ENCODE peak calls at places on chromosomes 11 and 22, in nine cellular contexts. One of them, this sample, is unnamed.
A peak's percentile ranks its signal among the peaks of the same experiment; 100 is the strongest.

GRCh38 chr22:43402128-43402527 is 9.7 kb upstream of the MPPED1 start:
- DNase-seq in IMR-90: no peak
- DNase-seq in psoas muscle: no peak
- DNase-seq in thoracic aorta: no peak
- DNase-seq in MM.1S: no peak
- DNase-seq in Peyer's patch: no peak
- DNase-seq in heart right ventricle: no peak
- DNase-seq in cardiac muscle cell: no peak
- DNase-seq in adrenal gland: no peak
- DNase-seq in this sample: no peak

GRCh38 chr22:43782448-43782847 is 29.7 kb downstream of the EFCAB6 start:
- DNase-seq in IMR-90: peak; percentile 40
- DNase-seq in psoas muscle: no peak
- DNase-seq in thoracic aorta: no peak
- DNase-seq in MM.1S: no peak
- DNase-seq in Peyer's patch: no peak
- DNase-seq in heart right ventricle: no peak
- DNase-seq in cardiac muscle cell: no peak
- DNase-seq in adrenal gland: no peak
- DNase-seq in this sample: no peak

GRCh38 chr11:68039526-68040086 is 781 bp downstream of the TCIRG1 start:
- DNase-seq in IMR-90: no peak
- DNase-seq in psoas muscle: peak; percentile 24
- DNase-seq in thoracic aorta: no peak
- DNase-seq in MM.1S: peak; percentile 16
- DNase-seq in Peyer's patch: no peak
- DNase-seq in heart right ventricle: no peak
- DNase-seq in cardiac muscle cell: no peak
- DNase-seq in adrenal gland: peak; percentile 50
- DNase-seq in this sample: no peak

GRCh38 chr11:104570088-104570701 is 328.1 kb downstream of the CASP12 start:
- DNase-seq in IMR-90: no peak
- DNase-seq in psoas muscle: no peak
- DNase-seq in thoracic aorta: no peak
- DNase-seq in MM.1S: no peak
- DNase-seq in Peyer's patch: no peak
- DNase-seq in heart right ventricle: no peak
- DNase-seq in cardiac muscle cell: no peak
- DNase-seq in adrenal gland: no peak
- DNase-seq in this sample: no peak

GRCh38 chr11:17014774-17015638 is 792 bp upstream of the PLEKHA7 start:
- DNase-seq in IMR-90: no peak
- DNase-seq in psoas muscle: no peak
- DNase-seq in thoracic aorta: no peak
- DNase-seq in MM.1S: peak; percentile 71
- DNase-seq in Peyer's patch: peak; percentile 68
- DNase-seq in heart right ventricle: no peak
- DNase-seq in cardiac muscle cell: peak; percentile 56
- DNase-seq in adrenal gland: no peak
- DNase-seq in this sample: no peak

GRCh38 chr11:61149624-61150615 is 11.3 kb downstream of the VPS37C start:
- DNase-seq in IMR-90: peak; percentile 63
- DNase-seq in psoas muscle: no peak
- DNase-seq in thoracic aorta: no peak
- DNase-seq in MM.1S: no peak
- DNase-seq in Peyer's patch: peak; percentile 47
- DNase-seq in heart right ventricle: no peak
- DNase-seq in cardiac muscle cell: no peak
- DNase-seq in adrenal gland: no peak
- DNase-seq in this sample: no peak

GRCh38 chr22:17980013-17980510 is 44.3 kb downstream of the MICAL3 start:
- DNase-seq in IMR-90: no peak
- DNase-seq in psoas muscle: no peak
- DNase-seq in thoracic aorta: no peak
- DNase-seq in MM.1S: no peak
- DNase-seq in Peyer's patch: no peak
- DNase-seq in heart right ventricle: no peak
- DNase-seq in cardiac muscle cell: no peak
- DNase-seq in adrenal gland: no peak
- DNase-seq in this sample: no peak

GRCh38 chr11:102915044-102915375 is 40.2 kb upstream of the MMP12 start:
- DNase-seq in IMR-90: no peak
- DNase-seq in psoas muscle: no peak
- DNase-seq in thoracic aorta: no peak
- DNase-seq in MM.1S: no peak
- DNase-seq in Peyer's patch: no peak
- DNase-seq in heart right ventricle: no peak
- DNase-seq in cardiac muscle cell: no peak
- DNase-seq in adrenal gland: no peak
- DNase-seq in this sample: no peak

GRCh38 chr11:65856689-65857499 is 1.1 kb downstream of the CFL1 start:
- DNase-seq in IMR-90: peak; percentile 52
- DNase-seq in psoas muscle: peak; percentile 82
- DNase-seq in thoracic aorta: no peak
- DNase-seq in MM.1S: peak; percentile 63
- DNase-seq in Peyer's patch: peak; percentile 90
- DNase-seq in heart right ventricle: peak; percentile 87
- DNase-seq in cardiac muscle cell: peak; percentile 78
- DNase-seq in adrenal gland: peak; percentile 86
- DNase-seq in this sample: peak; percentile 86
- H3K4me1 ChIP-seq in IMR-90: peaks cover 11% of the 10 kb centered on the region
- H3K4me1 ChIP-seq in psoas muscle: peaks cover 17% of the 10 kb centered on the region
- H3K4me1 ChIP-seq in thoracic aorta: peaks cover 22% of the 10 kb centered on the region
- H3K4me1 ChIP-seq in MM.1S: peaks cover 13% of the 10 kb centered on the region
- H3K4me1 ChIP-seq in Peyer's patch: peaks cover 13% of the 10 kb centered on the region
- H3K4me1 ChIP-seq in heart right ventricle: peaks cover 50% of the 10 kb centered on the region
- H3K4me1 ChIP-seq in cardiac muscle cell: peaks cover 7% of the 10 kb centered on the region
- H3K4me1 ChIP-seq in adrenal gland: peaks cover 21% of the 10 kb centered on the region
- H3K4me1 ChIP-seq in this sample: peaks cover 74% of the 10 kb centered on the region

DNA sequence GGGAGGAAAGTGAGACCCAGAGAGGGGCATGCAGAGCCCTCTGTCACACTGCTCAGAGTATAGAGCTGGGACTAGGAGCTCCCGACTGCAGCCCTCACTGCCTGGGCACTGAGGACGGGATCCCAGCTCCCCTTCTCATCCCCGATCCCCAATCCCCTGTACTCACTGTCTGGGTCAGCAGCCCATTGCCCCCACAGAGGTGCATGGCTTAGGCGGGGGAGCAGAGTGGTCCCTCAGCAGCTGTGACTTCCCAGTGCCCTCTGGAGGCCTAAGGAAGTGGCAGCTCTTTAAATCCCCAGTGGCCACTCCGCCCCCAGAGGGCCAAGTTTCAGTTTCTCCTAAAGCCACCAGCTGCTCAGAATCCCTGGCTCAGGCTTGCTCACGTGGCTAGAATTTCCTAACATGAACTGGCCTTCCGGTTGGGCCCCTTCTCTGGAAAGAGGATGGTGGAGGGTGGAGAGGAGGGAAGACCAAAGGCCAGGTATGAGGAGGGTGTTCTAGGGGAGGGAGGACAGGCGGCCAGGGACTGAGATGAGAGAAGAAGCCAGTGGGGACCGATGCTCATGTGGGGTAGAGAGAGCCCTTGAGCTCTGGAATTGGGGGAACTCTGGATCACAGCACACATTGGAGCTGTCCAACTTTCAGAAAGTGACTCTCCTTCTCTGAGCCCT is at the start of gene BATF2:
- DNase-seq in IMR-90: peak; percentile 83
- DNase-seq in psoas muscle: peak; percentile 75
- DNase-seq in thoracic aorta: peak; percentile 29
- DNase-seq in MM.1S: no peak
- DNase-seq in Peyer's patch: peak; percentile 84
- DNase-seq in heart right ventricle: peak; percentile 82
- DNase-seq in cardiac muscle cell: peak; percentile 76
- DNase-seq in adrenal gland: peak; percentile 92
- DNase-seq in this sample: peak; percentile 70
- TF ChIP-seq CTCF in IMR-90: peak; percentile 64
- TF ChIP-seq CTCF in psoas muscle: peak; percentile 42
- TF ChIP-seq CTCF in thoracic aorta: peak; percentile 48
- TF ChIP-seq CTCF in MM.1S: peak; percentile 36
- TF ChIP-seq CTCF in Peyer's patch: peak; percentile 61
- TF ChIP-seq CTCF in heart right ventricle: peak; percentile 39
- TF ChIP-seq CTCF in cardiac muscle cell: peak; percentile 35
- TF ChIP-seq CTCF in adrenal gland: peak; percentile 52
- TF ChIP-seq CTCF in this sample: peak; percentile 53

DNA sequence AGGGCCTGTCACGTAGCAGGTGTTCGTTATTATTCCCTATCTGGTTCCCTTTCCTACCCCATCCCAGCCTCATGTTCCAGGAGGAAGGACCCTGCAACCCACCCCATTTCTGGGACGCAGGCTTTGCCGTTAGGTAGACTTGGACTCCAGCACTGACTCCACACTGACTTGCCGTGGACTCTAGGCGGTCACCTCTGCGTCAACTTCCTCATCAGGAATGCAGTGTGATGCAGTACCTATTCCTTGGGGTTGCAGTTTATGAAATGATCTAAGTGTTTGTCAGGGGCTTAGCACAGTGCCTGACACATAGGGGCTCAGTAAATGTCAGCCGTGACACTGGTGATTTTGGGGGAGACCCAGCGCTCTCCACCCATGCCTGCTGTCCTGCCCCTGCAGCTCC is 16.8 kb downstream of the DGKZ start:
- DNase-seq in IMR-90: no peak
- DNase-seq in psoas muscle: no peak
- DNase-seq in thoracic aorta: no peak
- DNase-seq in MM.1S: no peak
- DNase-seq in Peyer's patch: no peak
- DNase-seq in heart right ventricle: no peak
- DNase-seq in cardiac muscle cell: no peak
- DNase-seq in adrenal gland: no peak
- DNase-seq in this sample: no peak
- H3K4me1 ChIP-seq in IMR-90: peaks cover 37% of the 10 kb centered on the region
- H3K4me1 ChIP-seq in psoas muscle: peaks cover 53% of the 10 kb centered on the region
- H3K4me1 ChIP-seq in thoracic aorta: peaks cover 18% of the 10 kb centered on the region
- H3K4me1 ChIP-seq in MM.1S: no peaks in the 10 kb centered on the region
- H3K4me1 ChIP-seq in Peyer's patch: no peaks in the 10 kb centered on the region
- H3K4me1 ChIP-seq in heart right ventricle: peaks cover 78% of the 10 kb centered on the region
- H3K4me1 ChIP-seq in cardiac muscle cell: peaks cover 36% of the 10 kb centered on the region
- H3K4me1 ChIP-seq in adrenal gland: peaks cover 20% of the 10 kb centered on the region
- H3K4me1 ChIP-seq in this sample: peaks cover 84% of the 10 kb centered on the region

GRCh38 chr11:57641011-57641410 is 8.7 kb downstream of the YPEL4 start:
- DNase-seq in IMR-90: no peak
- DNase-seq in psoas muscle: peak; percentile 20
- DNase-seq in thoracic aorta: no peak
- DNase-seq in MM.1S: peak; percentile 30
- DNase-seq in Peyer's patch: no peak
- DNase-seq in heart right ventricle: no peak
- DNase-seq in cardiac muscle cell: peak; percentile 71
- DNase-seq in adrenal gland: no peak
- DNase-seq in this sample: no peak
- TF ChIP-seq CTCF in IMR-90: peak; percentile 50
- TF ChIP-seq CTCF in psoas muscle: peak; percentile 5
- TF ChIP-seq CTCF in thoracic aorta: no peak
- TF ChIP-seq CTCF in MM.1S: peak; percentile 36
- TF ChIP-seq CTCF in Peyer's patch: no peak
- TF ChIP-seq CTCF in heart right ventricle: no peak
- TF ChIP-seq CTCF in cardiac muscle cell: peak; percentile 45
- TF ChIP-seq CTCF in adrenal gland: no peak
- TF ChIP-seq CTCF in this sample: no peak

DNA sequence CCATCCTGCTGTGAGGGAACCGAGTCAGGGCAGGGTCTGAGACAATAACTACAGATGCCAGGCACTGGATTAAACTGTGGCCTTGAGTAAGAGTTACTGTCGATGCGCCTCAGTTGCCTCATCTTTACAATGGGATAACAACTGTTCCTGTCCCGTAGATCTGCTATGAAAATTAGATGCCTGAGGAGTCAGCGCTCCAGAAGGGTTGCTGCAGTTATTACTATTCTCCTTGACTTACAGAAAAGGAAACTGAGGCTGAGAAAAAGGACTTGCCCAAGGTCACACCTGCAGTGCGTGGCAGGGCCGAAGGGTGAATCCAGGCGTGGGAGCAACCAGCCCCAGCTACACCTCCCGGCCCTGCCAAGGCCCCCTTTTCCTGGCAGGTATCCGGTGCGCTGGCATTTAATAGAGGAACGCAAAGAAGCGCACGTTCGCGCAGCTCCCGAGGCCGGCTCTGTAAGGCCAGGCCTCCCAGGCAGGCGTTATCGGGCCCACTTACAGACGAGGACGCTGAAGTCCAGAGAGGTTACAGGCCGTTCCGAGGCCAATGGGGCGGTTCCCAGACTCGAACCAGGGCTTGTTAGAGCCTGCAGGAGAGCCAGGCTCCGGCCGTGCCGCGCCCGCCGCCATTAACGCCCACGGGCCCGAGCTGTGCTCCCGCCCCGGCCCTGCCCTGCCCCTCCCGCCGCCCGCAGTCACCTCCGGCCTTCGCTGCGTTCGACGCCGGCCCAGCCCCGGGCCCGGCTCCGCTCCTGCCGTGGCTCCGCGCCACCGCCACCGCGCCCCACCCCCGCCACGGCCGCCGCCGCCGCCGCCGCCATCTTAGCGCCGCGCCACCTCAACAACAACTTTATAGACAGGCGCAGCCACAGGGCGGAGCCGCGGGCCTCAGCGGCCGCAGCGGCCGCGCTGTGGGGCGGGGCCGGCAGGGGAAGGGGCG is at the start of gene C11orf68:
- DNase-seq in IMR-90: no peak
- DNase-seq in psoas muscle: no peak
- DNase-seq in thoracic aorta: no peak
- DNase-seq in MM.1S: peak; percentile 45
- DNase-seq in Peyer's patch: no peak
- DNase-seq in heart right ventricle: peak; percentile 14
- DNase-seq in cardiac muscle cell: peak; percentile 63
- DNase-seq in adrenal gland: peak; percentile 52
- DNase-seq in this sample: no peak
- H3K4me1 ChIP-seq in IMR-90: peaks cover 42% of the 10 kb centered on the region
- H3K4me1 ChIP-seq in psoas muscle: peaks cover 43% of the 10 kb centered on the region
- H3K4me1 ChIP-seq in thoracic aorta: peaks cover 44% of the 10 kb centered on the region
- H3K4me1 ChIP-seq in MM.1S: peaks cover 8% of the 10 kb centered on the region
- H3K4me1 ChIP-seq in Peyer's patch: peaks cover 2% of the 10 kb centered on the region
- H3K4me1 ChIP-seq in heart right ventricle: peaks cover 53% of the 10 kb centered on the region
- H3K4me1 ChIP-seq in cardiac muscle cell: peaks cover 4% of the 10 kb centered on the region
- H3K4me1 ChIP-seq in adrenal gland: peaks cover 35% of the 10 kb centered on the region
- H3K4me1 ChIP-seq in this sample: peaks cover 63% of the 10 kb centered on the region

GRCh38 chr11:73415854-73416615 is 39.8 kb downstream of the RELT start:
- DNase-seq in IMR-90: peak; percentile 55
- DNase-seq in psoas muscle: no peak
- DNase-seq in thoracic aorta: no peak
- DNase-seq in MM.1S: no peak
- DNase-seq in Peyer's patch: no peak
- DNase-seq in heart right ventricle: no peak
- DNase-seq in cardiac muscle cell: no peak
- DNase-seq in adrenal gland: no peak
- DNase-seq in this sample: no peak
- TF ChIP-seq CTCF in IMR-90: no peak
- TF ChIP-seq CTCF in psoas muscle: no peak
- TF ChIP-seq CTCF in thoracic aorta: no peak
- TF ChIP-seq CTCF in MM.1S: no peak
- TF ChIP-seq CTCF in Peyer's patch: no peak
- TF ChIP-seq CTCF in heart right ventricle: no peak
- TF ChIP-seq CTCF in cardiac muscle cell: no peak
- TF ChIP-seq CTCF in adrenal gland: no peak
- TF ChIP-seq CTCF in this sample: no peak

This sample was measured in left ventricle myocardium inferior.